ENCODE peak calls at places on chromosome 5, in six cellular contexts. V is activated T-helper 1 cell treated with Interleukin-2 at 50 U/mL for 16 hours, C is COR-L47, M is hepatocyte, S is H54, A is tibial artery. G is an unnamed sample.

GRCh38 chr5:142931896-142932686 is 161.9 kb downstream of the ARHGAP26 start:
- DNase-seq in S (no peak), M (no peak), C (no peak), A (no peak), V (no peak), G (no peak)

GRCh38 chr5:179616002-179616594 is 7.4 kb downstream of the HNRNPH1 start:
- DNase-seq in C (no peak), S (no peak), M (no peak), A (peak), V (no peak), G (no peak)

GRCh38 chr5:10310073-10310779 is 2.5 kb upstream of the CMBL start:
- DNase-seq in M (peak), A (no peak), C (peak), V (no peak), S (peak), G (no peak)

GRCh38 chr5:81165493-81166119 is 67.5 kb upstream of the CKMT2 start:
- DNase-seq in A (no peak), C (peak), M (peak), S (peak), V (peak), G (peak)

GRCh38 chr5:78610163-78610583 is 38.4 kb downstream of the LHFPL2 start:
- DNase-seq in C (no peak), A (no peak), M (no peak), S (peak), V (no peak), G (no peak)

GRCh38 chr5:97541864-97542263 is 358.8 kb upstream of the RIOK2 start:
- DNase-seq in C (no peak), A (no peak), M (no peak), V (no peak), S (no peak), G (no peak)

GRCh38 chr5:147046894-147047293 is 168.3 kb upstream of the PPP2R2B start:
- DNase-seq in A (no peak), C (no peak), V (no peak), S (no peak), M (no peak), G (no peak)

GRCh38 chr5:157324237-157324636 is 58.3 kb downstream of the CYFIP2 start:
- DNase-seq in V (no peak), M (no peak), A (no peak), C (no peak), S (peak), G (peak)

GRCh38 chr5:167393328-167393727 is 898.1 kb upstream of the WWC1 start:
- DNase-seq in V (no peak), M (no peak), S (no peak), A (no peak), C (no peak), G (no peak)

GRCh38 chr5:107304671-107305070 is 366.1 kb downstream of the EFNA5 start:
- DNase-seq in A (no peak), M (no peak), C (no peak), V (no peak), S (no peak), G (no peak)

GRCh38 chr5:80082731-80083114 is 47.6 kb downstream of the THBS4 start:
- DNase-seq in A (peak), S (peak), C (peak), M (peak), V (peak), G (peak)

GRCh38 chr5:179228341-179229121 is 116.7 kb downstream of the ADAMTS2 start:
- DNase-seq in S (no peak), M (no peak), C (no peak), A (peak), V (no peak), G (no peak)

GRCh38 chr5:176817369-176817841 is 7.0 kb downstream of the UNC5A start:
- DNase-seq in C (peak), A (no peak), M (peak), S (no peak), V (no peak), G (no peak)

GRCh38 chr5:56330167-56330566 is 97.0 kb upstream of the ANKRD55 start:
- DNase-seq in V (no peak), S (no peak), A (no peak), C (no peak), M (no peak), G (no peak)

GRCh38 chr5:53067641-53068040 is 41.9 kb downstream of the MOCS2 start:
- DNase-seq in M (no peak), V (no peak), S (no peak), C (no peak), A (no peak), G (no peak)

GRCh38 chr5:154440540-154440939 is 5.3 kb upstream of the SAP30L start:
- DNase-seq in M (no peak), A (no peak), V (no peak), S (no peak), C (no peak), G (no peak)

GRCh38 chr5:124461110-124461509 is 285.3 kb downstream of the ZNF608 start:
- DNase-seq in C (peak), A (no peak), S (no peak), V (no peak), M (no peak), G (no peak)

GRCh38 chr5:82422751-82423181 is 144.6 kb upstream of the RPS23 start:
- DNase-seq in V (no peak), A (peak), C (no peak), M (no peak), S (no peak), G (no peak)

GRCh38 chr5:1765141-1765879 is 34.3 kb downstream of the MRPL36 start:
- DNase-seq in C (no peak), A (no peak), S (no peak), V (no peak), M (no peak), G (no peak)

GRCh38 chr5:177462702-177463101 is 10.7 kb downstream of the DBN1 start:
- DNase-seq in M (no peak), V (no peak), C (no peak), A (no peak), S (no peak), G (no peak)

GRCh38 chr5:11166906-11167305 is 405.9 kb upstream of the DAP start:
- DNase-seq in V (no peak), S (no peak), C (no peak), M (no peak), A (no peak), G (no peak)

GRCh38 chr5:68424799-68425537 is 209.4 kb downstream of the PIK3R1 start:
- DNase-seq in A (no peak), M (no peak), S (no peak), C (no peak), V (no peak), G (peak)

GRCh38 chr5:169430676-169431075 is 129.7 kb upstream of the SLIT3 start:
- DNase-seq in M (no peak), A (no peak), V (no peak), C (no peak), S (no peak), G (no peak)

GRCh38 chr5:157917909-157918809 is 59.2 kb upstream of the CLINT1 start:
- DNase-seq in C (peak), V (peak), A (peak), S (peak), M (peak), G (peak)

GRCh38 chr5:81852277-81853004 is 101.5 kb upstream of the SSBP2 start:
- DNase-seq in C (peak), M (peak), V (no peak), S (no peak), A (peak), G (peak)

GRCh38 chr5:11182441-11183080 is 421.5 kb upstream of the DAP start:
- DNase-seq in M (peak), C (peak), A (no peak), S (peak), V (no peak), G (peak)

GRCh38 chr5:126624534-126624933 is 23.8 kb downstream of the PHAX start:
- DNase-seq in M (no peak), S (peak), C (no peak), A (peak), V (no peak), G (no peak)

GRCh38 chr5:123367739-123368138 is 55.5 kb downstream of the CEP120 start:
- DNase-seq in C (no peak), A (no peak), S (no peak), M (peak), V (no peak), G (peak)

GRCh38 chr5:40233268-40233667 is 446.4 kb upstream of the PTGER4 start:
- DNase-seq in S (no peak), V (no peak), C (no peak), A (no peak), M (no peak), G (no peak)

GRCh38 chr5:44048268-44048984 is 340.8 kb downstream of the FGF10 start:
- DNase-seq in C (no peak), S (no peak), A (no peak), M (no peak), V (no peak), G (no peak)

GRCh38 chr5:83473344-83474169 is 2.0 kb downstream of the VCAN start:
- DNase-seq in M (peak), V (no peak), S (peak), C (peak), A (peak), G (peak)

GRCh38 chr5:54087436-54087835 is 222.9 kb downstream of the ARL15 start:
- DNase-seq in V (no peak), S (no peak), A (no peak), C (no peak), M (no peak), G (no peak)

GRCh38 chr5:122164070-122164435 is 34.7 kb downstream of the ZNF474 start:
- DNase-seq in A (no peak), C (no peak), S (no peak), V (no peak), M (no peak), G (no peak)

GRCh38 chr5:181114844-181115778 is 15.9 kb downstream of the OR2V1 start:
- DNase-seq in S (no peak), M (peak), A (no peak), C (no peak), V (no peak), G (peak)

GRCh38 chr5:173293817-173294672 is 34.2 kb downstream of the STC2 start:
- DNase-seq in V (peak), A (peak), S (peak), C (peak), M (peak), G (peak)

GRCh38 chr5:89343666-89344065 is 460.7 kb upstream of the MEF2C start:
- DNase-seq in M (no peak), C (peak), V (no peak), S (no peak), A (no peak), G (peak)

GRCh38 chr5:135271533-135272310 is 127.3 kb downstream of the MACROH2A1 start:
- DNase-seq in M (peak), A (peak), V (no peak), C (no peak), S (no peak), G (peak)

GRCh38 chr5:33701251-33701650 is 190.5 kb downstream of the ADAMTS12 start:
- DNase-seq in V (no peak), M (no peak), C (no peak), S (no peak), A (no peak), G (no peak)

GRCh38 chr5:68464424-68464823 is 248.9 kb downstream of the PIK3R1 start:
- DNase-seq in V (no peak), M (no peak), C (no peak), S (no peak), A (no peak), G (peak)

GRCh38 chr5:71907001-71907564 is 188.0 kb downstream of the CARTPT start:
- DNase-seq in S (no peak), V (no peak), M (no peak), A (no peak), C (no peak), G (no peak)

G was measured in erythroblast.